ENCODE peak calls at places on chromosomes 3 and 15, in six cellular contexts. Y is right cardiac atrium, U is brain microvascular endothelial cell, S is mucosa of descending colon, J is NB4, M is aorta. C is an unnamed sample.
A peak's percentile ranks its signal among the peaks of the same experiment; 100 is the strongest.

GRCh38 chr3:171972965-171973364 is 66.4 kb upstream of the FNDC3B start:
- DNase-seq in Y (peak; percentile 74), U (no peak), S (no peak), J (no peak), M (peak; percentile 75), C (peak; percentile 58)

GRCh38 chr3:1527780-1528179 is 435.0 kb downstream of the CNTN6 start:
- DNase-seq in Y (no peak), U (no peak), S (no peak), J (no peak), M (no peak), C (no peak)

GRCh38 chr3:143203142-143203541 is 83.6 kb downstream of the CHST2 start:
- DNase-seq in Y (no peak), U (no peak), S (no peak), J (no peak), M (no peak), C (no peak)

GRCh38 chr3:11534011-11534782 is 109.5 kb downstream of the VGLL4 start:
- DNase-seq in Y (no peak), U (no peak), S (no peak), J (no peak), M (no peak), C (no peak)

GRCh38 chr3:122088519-122088918 is 33.4 kb downstream of the CD86 start:
- DNase-seq in Y (no peak), U (no peak), S (no peak), J (no peak), M (no peak), C (no peak)

GRCh38 chr15:58066042-58066867 is 744 bp upstream of the ALDH1A2 start:
- DNase-seq in Y (peak; percentile 93), U (peak; percentile 6), S (peak; percentile 65), J (peak; percentile 35), M (peak; percentile 75), C (peak; percentile 29)

GRCh38 chr15:25133804-25134203 is 179.0 kb downstream of the SNRPN start:
- DNase-seq in Y (no peak), U (no peak), S (no peak), J (no peak), M (no peak), C (no peak)

GRCh38 chr3:165816209-165816608 is 21.0 kb downstream of the BCHE start:
- DNase-seq in Y (no peak), U (no peak), S (no peak), J (no peak), M (no peak), C (no peak)

GRCh38 chr3:141845407-141846049 is 30.9 kb upstream of the ATP1B3 start:
- DNase-seq in Y (no peak), U (no peak), S (no peak), J (peak; percentile 56), M (no peak), C (no peak)

GRCh38 chr15:57251308-57251707 is 125.0 kb upstream of the CGNL1 start:
- DNase-seq in Y (no peak), U (no peak), S (no peak), J (no peak), M (no peak), C (peak; percentile 27)

GRCh38 chr3:66860771-66861170 is 137.3 kb upstream of the KBTBD8 start:
- DNase-seq in Y (no peak), U (no peak), S (no peak), J (no peak), M (no peak), C (no peak)

GRCh38 chr3:197807969-197808587 is 17.0 kb downstream of the LRCH3 start:
- DNase-seq in Y (no peak), U (no peak), S (no peak), J (no peak), M (no peak), C (peak; percentile 63)

DNA sequence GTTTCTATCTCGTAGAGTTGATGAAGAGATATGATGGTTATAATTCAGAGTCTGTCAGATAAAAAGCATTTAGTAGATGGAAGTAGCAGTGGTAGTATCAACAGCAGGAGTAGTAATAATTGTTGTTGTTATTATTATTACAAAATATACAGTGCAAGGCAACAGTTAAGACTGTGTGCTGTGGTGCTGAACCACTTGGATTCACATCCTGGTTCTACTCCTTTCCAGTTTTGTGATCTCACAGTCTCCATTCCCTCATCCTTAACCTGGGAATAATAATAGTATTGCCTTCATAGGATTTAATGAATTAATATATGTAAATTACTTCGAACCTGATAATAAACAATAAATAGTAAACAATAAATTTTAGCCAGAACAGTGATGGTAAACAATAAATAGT is 37.1 kb upstream of the TSC22D2 start:
- DNase-seq in Y (no peak), U (no peak), S (no peak), J (no peak), M (no peak), C (peak; percentile 33)
- H3K4me3 ChIP-seq in Y (peak overlapping the region; percentile 59), U (peak overlapping the region; percentile 57), S (no peak overlapping the region), J (no peak overlapping the region), M (no peak overlapping the region), C (peak overlapping the region; percentile 64)

GRCh38 chr3:139388077-139388476 is 1.4 kb downstream of the COPB2 start:
- DNase-seq in Y (no peak), U (no peak), S (no peak), J (no peak), M (no peak), C (no peak)
- H3K4me3 ChIP-seq in Y (peak overlapping the region; percentile 94), U (peak overlapping the region; percentile 86), S (no peak overlapping the region), J (peak overlapping the region; percentile 97), M (peak overlapping the region; percentile 81), C (peak overlapping the region; percentile 93)

GRCh38 chr15:72271221-72271620 is 1.1 kb downstream of the PARP6 start:
- DNase-seq in Y (no peak), U (no peak), S (no peak), J (no peak), M (no peak), C (peak; percentile 5)
- H3K4me3 ChIP-seq in Y (no peak overlapping the region), U (peak overlapping the region; percentile 88), S (no peak overlapping the region), J (peak overlapping the region; percentile 73), M (no peak overlapping the region), C (peak overlapping the region; percentile 82)

GRCh38 chr3:115785782-115786181 is 162.5 kb downstream of the GAP43 start:
- DNase-seq in Y (no peak), U (no peak), S (no peak), J (no peak), M (no peak), C (peak; percentile 67)
- H3K4me3 ChIP-seq in Y (no peak overlapping the region), U (no peak overlapping the region), S (no peak overlapping the region), J (no peak overlapping the region), M (no peak overlapping the region), C (peak overlapping the region; percentile 7)

DNA sequence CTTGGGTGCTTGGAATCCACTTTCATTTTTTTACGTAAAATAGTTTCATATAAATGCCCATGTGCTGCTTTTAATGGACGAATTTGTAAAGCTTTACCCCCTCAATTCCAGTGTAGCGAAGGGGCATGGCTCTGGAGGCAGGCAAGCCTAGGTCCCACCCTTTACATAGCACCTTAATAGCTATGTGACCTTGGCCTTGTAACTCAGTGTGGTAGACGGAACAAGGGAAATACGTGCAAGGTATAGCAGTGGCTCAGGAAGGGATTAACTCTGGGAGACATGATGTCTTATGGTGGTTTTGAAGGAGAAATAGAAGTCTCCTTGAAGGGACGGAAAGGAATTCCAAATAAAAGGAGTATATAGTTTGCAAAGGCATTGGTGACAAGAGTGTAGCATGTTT is 1.4 kb downstream of the SEC61A1 start:
- DNase-seq in Y (no peak), U (no peak), S (no peak), J (no peak), M (no peak), C (no peak)
- H3K4me3 ChIP-seq in Y (peak overlapping the region; percentile 94), U (peak overlapping the region; percentile 77), S (no peak overlapping the region), J (peak overlapping the region; percentile 100), M (peak overlapping the region; percentile 62), C (peak overlapping the region; percentile 95)

GRCh38 chr3:16437640-16438039 is 75.9 kb downstream of the RFTN1 start:
- DNase-seq in Y (no peak), U (no peak), S (no peak), J (no peak), M (no peak), C (no peak)

GRCh38 chr3:16442730-16443129 is 70.8 kb downstream of the RFTN1 start:
- DNase-seq in Y (no peak), U (no peak), S (no peak), J (no peak), M (no peak), C (no peak)

GRCh38 chr3:16439848-16440708 is 73.4 kb downstream of the RFTN1 start:
- DNase-seq in Y (no peak), U (no peak), S (no peak), J (no peak), M (no peak), C (peak; percentile 24)

GRCh38 chr3:16441306-16441898 is 72.1 kb downstream of the RFTN1 start:
- DNase-seq in Y (no peak), U (no peak), S (no peak), J (no peak), M (no peak), C (peak; percentile 94)

GRCh38 chr3:16439163-16439847 is 74.2 kb downstream of the RFTN1 start:
- DNase-seq in Y (peak; percentile 60), U (no peak), S (no peak), J (no peak), M (no peak), C (peak; percentile 79)
- H3K4me3 ChIP-seq in Y (no peak overlapping the region), U (no peak overlapping the region), S (no peak overlapping the region), J (no peak overlapping the region), M (no peak overlapping the region), C (no peak overlapping the region)

C was measured in AG10803.